ENCODE peak calls at places on chromosome 13, in ten cellular contexts. Y, A, E, F, N, L, P, C, T and X are unnamed samples.

GRCh38 chr13:107301724-107302374 is 733.9 kb upstream of the ARGLU1 start:
- DNase-seq in L (no peak), A (no peak), F (peak; percentile 17), N (no peak), T (no peak), Y (no peak), C (no peak), E (no peak), P (no peak), X (no peak)

GRCh38 chr13:34617684-34618083 is 324.4 kb upstream of the NBEA start:
- DNase-seq in F (no peak), P (no peak), C (no peak), Y (no peak), L (no peak), E (no peak), N (no peak), A (no peak), T (no peak), X (no peak)

GRCh38 chr13:20359335-20359734 is 127.2 kb upstream of the GJB6 start:
- DNase-seq in A (no peak), C (no peak), F (no peak), P (peak; percentile 6), N (peak; percentile 32), L (no peak), Y (no peak), E (no peak), T (no peak), X (no peak)

GRCh38 chr13:114142137-114142550 is 9.7 kb upstream of the RASA3 start:
- DNase-seq in T (no peak), P (no peak), C (no peak), Y (no peak), L (no peak), F (no peak), A (no peak), E (peak; percentile 29), N (no peak), X (no peak)

GRCh38 chr13:29892149-29892548 is 41.7 kb upstream of the UBL3 start:
- DNase-seq in A (no peak), T (no peak), Y (no peak), E (no peak), F (no peak), L (no peak), P (no peak), C (no peak), N (no peak), X (no peak)

GRCh38 chr13:22848539-22849052 is 332.2 kb upstream of the SGCG start:
- DNase-seq in C (peak; percentile 22), F (no peak), Y (no peak), E (no peak), L (no peak), T (no peak), P (no peak), N (peak; percentile 72), A (no peak), X (no peak)

GRCh38 chr13:20411638-20412342 is 113.9 kb downstream of the CRYL1 start:
- DNase-seq in Y (peak; percentile 10), N (no peak), A (no peak), C (no peak), P (no peak), F (no peak), L (no peak), T (peak; percentile 75), E (no peak), X (no peak)

GRCh38 chr13:106349080-106349841 is 186.2 kb downstream of the EFNB2 start:
- DNase-seq in L (peak; percentile 59), Y (no peak), A (peak; percentile 69), F (peak; percentile 99), C (no peak), N (no peak), P (peak; percentile 94), E (no peak), T (no peak), X (no peak)

GRCh38 chr13:46617382-46617781 is 64.4 kb downstream of the LRCH1 start:
- DNase-seq in T (no peak), A (no peak), E (no peak), L (no peak), C (no peak), F (no peak), N (no peak), P (no peak), Y (no peak), X (no peak)
- TF ChIP-seq POLR2A in T (no peak), A (no peak), E (no peak), L (no peak), C (no peak), F (no peak), N (no peak), P (no peak), Y (no peak), X (no peak)

GRCh38 chr13:45336025-45336800 is 4.8 kb downstream of the TPT1 start:
- DNase-seq in A (no peak), F (no peak), T (no peak), Y (no peak), L (no peak), N (no peak), C (no peak), E (no peak), P (no peak), X (no peak)

GRCh38 chr13:45333251-45333972 is 7.6 kb downstream of the TPT1 start:
- DNase-seq in F (no peak), N (no peak), A (no peak), L (no peak), P (no peak), C (no peak), E (no peak), T (no peak), Y (no peak), X (no peak)

GRCh38 chr13:45335397-45336024 is 5.5 kb downstream of the TPT1 start:
- DNase-seq in Y (no peak), P (no peak), C (no peak), T (no peak), E (no peak), L (no peak), N (peak; percentile 65), F (no peak), A (no peak), X (no peak)

GRCh38 chr13:45332831-45333219 is 8.2 kb downstream of the TPT1 start:
- DNase-seq in L (no peak), P (no peak), C (no peak), T (no peak), N (no peak), E (no peak), A (no peak), F (no peak), Y (no peak), X (no peak)

GRCh38 chr13:45333973-45334922 is 6.7 kb downstream of the TPT1 start:
- DNase-seq in E (no peak), F (peak; percentile 45), A (no peak), Y (no peak), C (no peak), T (no peak), N (no peak), L (no peak), P (no peak), X (no peak)
- H3K36me3 ChIP-seq in E (peaks cover 23% of the 10 kb centered on the region), F (peaks cover 23% of the 10 kb centered on the region), A (peaks cover 38% of the 10 kb centered on the region), Y (no peaks in the 10 kb centered on the region), C (peaks cover 51% of the 10 kb centered on the region), T (peaks cover 23% of the 10 kb centered on the region), N (peaks cover 36% of the 10 kb centered on the region), L (peaks cover 4% of the 10 kb centered on the region), P (peaks cover 29% of the 10 kb centered on the region), X (peaks cover 45% of the 10 kb centered on the region)

DNA sequence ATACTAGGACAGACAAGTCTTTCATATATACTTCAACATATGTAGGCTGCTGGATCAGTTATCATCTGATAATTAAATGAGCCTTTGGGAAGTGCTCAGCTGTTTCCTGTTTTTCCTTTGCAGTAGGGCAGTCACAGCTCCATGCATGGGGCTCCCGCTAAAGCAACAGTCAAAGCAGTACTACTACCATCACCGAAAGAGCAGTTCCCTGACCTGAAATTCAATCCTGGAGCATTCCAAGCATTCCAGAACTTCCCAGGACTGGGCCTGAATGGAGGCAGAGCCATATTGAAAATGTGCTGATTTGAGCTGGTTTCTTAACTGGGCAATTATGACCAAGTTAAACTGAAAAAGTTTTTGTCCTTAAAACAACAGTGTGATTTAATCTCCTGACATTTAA is 20.5 kb downstream of the MICU2 start:
- DNase-seq in E (no peak), A (no peak), Y (no peak), L (no peak), F (peak; percentile 96), T (no peak), N (peak; percentile 44), C (no peak), P (no peak), X (no peak)
- TF ChIP-seq POLR2AphosphoS5 in E (no peak), A (no peak), Y (no peak), L (no peak), F (no peak), T (no peak), N (no peak), C (no peak), P (no peak), X (no peak)

GRCh38 chr13:39601636-39602035 is 1.4 kb downstream of the LHFPL6 start:
- DNase-seq in T (no peak), P (no peak), Y (no peak), A (no peak), N (no peak), F (no peak), L (no peak), C (no peak), E (no peak), X (no peak)

GRCh38 chr13:39602277-39602613 is 748 bp downstream of the LHFPL6 start:
- DNase-seq in E (no peak), N (no peak), C (no peak), P (no peak), L (no peak), A (no peak), Y (no peak), T (no peak), F (no peak), X (no peak)

GRCh38 chr13:39604736-39605135 is 1.7 kb upstream of the LHFPL6 start:
- DNase-seq in Y (no peak), A (no peak), L (no peak), C (no peak), P (no peak), T (no peak), E (no peak), N (no peak), F (no peak), X (no peak)

GRCh38 chr13:39603424-39603947 is 493 bp upstream of the LHFPL6 start:
- DNase-seq in T (no peak), A (no peak), F (peak; percentile 29), E (no peak), C (no peak), L (peak; percentile 4), P (no peak), N (no peak), Y (no peak), X (no peak)

DNA sequence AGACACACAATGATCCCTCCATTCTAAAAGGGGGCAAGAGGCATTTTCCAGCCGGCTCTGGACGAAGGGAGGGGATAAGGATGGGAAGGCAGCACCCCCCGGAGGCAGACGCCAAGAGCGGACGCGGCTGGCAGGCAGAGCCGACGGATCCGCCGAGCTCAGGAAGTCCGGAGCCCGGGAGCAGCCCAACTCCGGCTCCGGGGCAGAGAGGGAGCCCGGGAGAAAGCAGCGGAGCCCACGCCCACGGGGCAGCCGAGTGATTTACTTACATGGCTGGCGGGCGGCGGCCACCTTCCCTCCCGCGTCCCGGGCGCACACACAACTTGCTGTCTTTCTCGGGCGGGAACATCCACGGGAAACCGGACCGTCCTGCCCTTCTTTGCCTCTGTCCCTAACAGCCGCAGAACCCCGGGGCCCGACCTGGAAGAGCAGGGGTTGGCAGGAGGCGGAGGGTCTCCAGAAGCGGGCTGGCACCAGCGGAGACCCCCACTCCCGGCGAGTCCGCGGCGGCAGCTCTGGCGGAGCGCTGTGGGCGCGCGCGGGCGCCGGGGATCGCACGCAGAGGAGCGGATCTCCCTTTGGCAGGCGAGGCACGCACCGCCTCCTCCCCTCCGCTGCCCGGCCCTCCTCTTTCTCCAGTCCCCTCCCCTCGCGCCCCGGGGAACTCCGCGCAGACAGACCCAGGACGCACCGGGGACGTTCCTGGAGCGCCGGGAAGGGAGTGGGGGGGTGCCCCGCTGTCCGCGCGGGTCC is at the start of gene LHFPL6:
- DNase-seq in P (no peak), E (peak; percentile 94), C (no peak), N (peak; percentile 3), A (peak; percentile 73), L (peak; percentile 79), T (no peak), F (peak; percentile 81), Y (peak; percentile 77), X (peak; percentile 91)
- TF ChIP-seq POLR2A in P (no peak), E (peak; percentile 51), C (no peak), N (no peak), A (no peak), L (peak; percentile 70), T (peak; percentile 53), F (peak; percentile 38), Y (no peak), X (peak; percentile 58)